ENCODE peak calls at places on chromosomes 12 and 14, in ten cellular contexts. L is psoas muscle; E is activated T-cell treated with anti-CD3 and anti-CD28 coated beads for 1 hour; V is ELR; U is NCI-H345; B is NCI-H446 treated with DMSO at 0.1 percent for 48 hours; X is stimulated activated CD8-positive, alpha-beta memory T cell treated with anti-CD3 and anti-CD28 coated beads, Interleukin-7, amount 100 ng/mL, for 1 hour; J is activated CD4-positive, alpha-beta T cell treated with anti-CD3 and anti-CD28 coated beads, Interleukin-2, amount 10 ng/mL, durations not matched to agents 7 days and 5 days; T is T-helper 2 cell; Z is RWPE1. P is an unnamed sample.

GRCh38 chr12:32047357-32047828 is 59.3 kb upstream of the BICD1 start:
- DNase-seq in L (no peak), E (no peak), V (no peak), U (no peak), B (no peak), X (no peak), J (no peak), T (no peak), Z (no peak), P (no peak)

GRCh38 chr12:101019667-101020066 is 190.4 kb downstream of the SLC5A8 start:
- DNase-seq in L (no peak), E (no peak), V (peak), U (no peak), B (no peak), X (no peak), J (no peak), T (no peak), Z (peak), P (no peak)

GRCh38 chr12:91926810-91927209 is 218.8 kb downstream of the BTG1 start:
- DNase-seq in L (no peak), E (no peak), V (peak), U (peak), B (no peak), X (no peak), J (no peak), T (no peak), Z (peak), P (no peak)

GRCh38 chr12:1870086-1870485 is 48.4 kb downstream of the CACNA2D4 start:
- DNase-seq in L (no peak), E (no peak), V (no peak), U (no peak), B (no peak), X (no peak), J (no peak), T (no peak), Z (no peak), P (peak)

GRCh38 chr14:73472182-73473114 is 14.1 kb upstream of the NUMB start:
- DNase-seq in L (no peak), E (no peak), V (peak), U (peak), B (peak), X (no peak), J (peak), T (peak), Z (peak), P (peak)

GRCh38 chr12:69575346-69575745 is 9.9 kb upstream of the CCT2 start:
- DNase-seq in L (no peak), E (no peak), V (peak), U (no peak), B (no peak), X (no peak), J (no peak), T (no peak), Z (no peak), P (no peak)

GRCh38 chr14:74519316-74520074 is 25.9 kb downstream of the ISCA2 start:
- DNase-seq in L (no peak), E (no peak), V (no peak), U (no peak), B (no peak), X (no peak), J (no peak), T (no peak), Z (no peak), P (no peak)

GRCh38 chr12:8628731-8629130 is 16.1 kb upstream of the AICDA start:
- DNase-seq in L (no peak), E (no peak), V (no peak), U (no peak), B (no peak), X (no peak), J (no peak), T (no peak), Z (no peak), P (no peak)

GRCh38 chr12:13195244-13195643 is 1.3 kb upstream of the EMP1 start:
- DNase-seq in L (no peak), E (no peak), V (peak), U (no peak), B (no peak), X (no peak), J (no peak), T (no peak), Z (no peak), P (no peak)

GRCh38 chr14:22979748-22980392 is 2.5 kb downstream of the AJUBA start:
- DNase-seq in L (no peak), E (no peak), V (peak), U (no peak), B (no peak), X (no peak), J (no peak), T (no peak), Z (peak), P (no peak)

GRCh38 chr14:91728616-91729183 is 3.2 kb downstream of the CATSPERB start:
- DNase-seq in L (no peak), E (no peak), V (no peak), U (no peak), B (no peak), X (no peak), J (no peak), T (no peak), Z (no peak), P (no peak)

GRCh38 chr12:74424778-74425177 is 112.9 kb upstream of the ATXN7L3B start:
- DNase-seq in L (no peak), E (no peak), V (no peak), U (no peak), B (no peak), X (no peak), J (no peak), T (no peak), Z (no peak), P (no peak)

GRCh38 chr12:55060470-55060869 is 40.7 kb downstream of the NEUROD4 start:
- DNase-seq in L (no peak), E (no peak), V (peak), U (no peak), B (peak), X (no peak), J (no peak), T (peak), Z (peak), P (peak)

GRCh38 chr12:40375076-40375475 is 150.3 kb downstream of the LRRK2 start:
- DNase-seq in L (no peak), E (no peak), V (peak), U (no peak), B (no peak), X (no peak), J (no peak), T (peak), Z (no peak), P (peak)

GRCh38 chr12:68835333-68835908 is 27.4 kb downstream of the MDM2 start:
- DNase-seq in L (no peak), E (no peak), V (no peak), U (no peak), B (no peak), X (no peak), J (no peak), T (no peak), Z (no peak), P (no peak)

GRCh38 chr14:104137297-104138097 is 890 bp upstream of the KIF26A start:
- DNase-seq in L (peak), E (peak), V (peak), U (peak), B (peak), X (peak), J (peak), T (peak), Z (peak), P (peak)

GRCh38 chr14:53924754-53925153 is 31.9 kb downstream of the BMP4 start:
- DNase-seq in L (no peak), E (no peak), V (peak), U (no peak), B (no peak), X (no peak), J (no peak), T (no peak), Z (peak), P (no peak)

GRCh38 chr12:65597527-65597926 is 226.8 kb upstream of the HMGA2 start:
- DNase-seq in L (no peak), E (no peak), V (no peak), U (no peak), B (no peak), X (no peak), J (no peak), T (no peak), Z (no peak), P (no peak)

GRCh38 chr14:47227051-47227600 is 448.3 kb downstream of the MDGA2 start:
- DNase-seq in L (no peak), E (no peak), V (no peak), U (no peak), B (no peak), X (no peak), J (no peak), T (no peak), Z (no peak), P (no peak)

GRCh38 chr14:33570717-33571058 is 380.2 kb downstream of the EGLN3 start:
- DNase-seq in L (no peak), E (no peak), V (no peak), U (no peak), B (no peak), X (no peak), J (no peak), T (no peak), Z (no peak), P (no peak)

GRCh38 chr14:64296561-64296960 is 2.4 kb upstream of the ESR2 start:
- DNase-seq in L (no peak), E (no peak), V (peak), U (no peak), B (no peak), X (no peak), J (no peak), T (peak), Z (peak), P (no peak)

P was measured in GM23338.